ENCODE peak calls at places on chromosome 5, in six cellular contexts. V is NCI-H82; J is NCI-H345; G is activated CD4-positive, CD25-positive, alpha-beta regulatory T cell treated with anti-CD3 and anti-CD28 coated beads, Interleukin-2, amount 50 U/mL, for 72 hours; K is activated T-helper 1 cell treated with Interleukin-2 at 50 U/mL for 16 hours; H is activated CD4-positive, alpha-beta memory T cell treated with anti-CD3 and anti-CD28 coated beads, Interleukin-2, amount 10 ng/mL, durations not matched to agents 7 days and 5 days. X is an unnamed sample.

GRCh38 chr5:142466195-142466951 is 141.6 kb upstream of the SPRY4 start:
- DNase-seq in V (peak), J (no peak), G (no peak), K (no peak), H (no peak), X (no peak)

GRCh38 chr5:79236364-79236969 is 536 bp downstream of the JMY start:
- DNase-seq in V (peak), J (peak), G (peak), K (peak), H (peak), X (no peak)

GRCh38 chr5:150299571-150300327 is 3.0 kb downstream of the ARSI start:
- DNase-seq in V (peak), J (no peak), G (no peak), K (no peak), H (no peak), X (no peak)

GRCh38 chr5:172380992-172381643 is 73.2 kb downstream of the SH3PXD2B start:
- DNase-seq in V (no peak), J (peak), G (no peak), K (no peak), H (no peak), X (no peak)

GRCh38 chr5:67900515-67900914 is 315.0 kb upstream of the PIK3R1 start:
- DNase-seq in V (no peak), J (no peak), G (no peak), K (no peak), H (no peak), X (no peak)

GRCh38 chr5:179475211-179475840 is 75.0 kb upstream of the RUFY1 start:
- DNase-seq in V (no peak), J (peak), G (no peak), K (no peak), H (no peak), X (no peak)

GRCh38 chr5:29796018-29796417 is 1397.5 kb upstream of the CDH6 start:
- DNase-seq in V (peak), J (peak), G (no peak), K (no peak), H (no peak), X (no peak)

GRCh38 chr5:53319306-53319705 is 161.1 kb upstream of the FST start:
- DNase-seq in V (no peak), J (no peak), G (no peak), K (no peak), H (no peak), X (no peak)

GRCh38 chr5:39624268-39624886 is 199.6 kb upstream of the DAB2 start:
- DNase-seq in V (no peak), J (no peak), G (no peak), K (no peak), H (no peak), X (no peak)

GRCh38 chr5:79107020-79107796 is 4.4 kb upstream of the BHMT start:
- DNase-seq in V (peak), J (no peak), G (no peak), K (no peak), H (no peak), X (no peak)

GRCh38 chr5:95403996-95404395 is 12.8 kb downstream of the FAM81B start:
- DNase-seq in V (no peak), J (no peak), G (no peak), K (no peak), H (no peak), X (no peak)

GRCh38 chr5:9557696-9558095 is 11.8 kb upstream of the SEMA5A start:
- DNase-seq in V (no peak), J (no peak), G (no peak), K (no peak), H (no peak), X (no peak)

GRCh38 chr5:16550316-16550952 is 66.4 kb downstream of the RETREG1 start:
- DNase-seq in V (peak), J (peak), G (no peak), K (no peak), H (peak), X (no peak)

GRCh38 chr5:58318468-58318867 is 141.4 kb downstream of the PLK2 start:
- DNase-seq in V (no peak), J (no peak), G (no peak), K (no peak), H (no peak), X (no peak)

GRCh38 chr5:149860801-149861322 is 83.7 kb downstream of the PDE6A start:
- DNase-seq in V (no peak), J (no peak), G (no peak), K (no peak), H (peak), X (no peak)

GRCh38 chr5:99005506-99005905 is 76.7 kb upstream of the CHD1 start:
- DNase-seq in V (peak), J (no peak), G (no peak), K (no peak), H (no peak), X (no peak)

GRCh38 chr5:82745016-82745415 is 332.2 kb downstream of the TMEM167A start:
- DNase-seq in V (no peak), J (no peak), G (no peak), K (no peak), H (no peak), X (no peak)

GRCh38 chr5:154608531-154609011 is 130.5 kb upstream of the HAND1 start:
- DNase-seq in V (peak), J (no peak), G (no peak), K (no peak), H (no peak), X (no peak)

GRCh38 chr5:136089804-136090203 is 42.8 kb upstream of the SMAD5 start:
- DNase-seq in V (no peak), J (no peak), G (no peak), K (no peak), H (no peak), X (no peak)

GRCh38 chr5:36599986-36600779 is 6.2 kb upstream of the SLC1A3 start:
- DNase-seq in V (no peak), J (no peak), G (no peak), K (no peak), H (no peak), X (no peak)

GRCh38 chr5:159059722-159060121 is 40.0 kb downstream of the EBF1 start:
- DNase-seq in V (no peak), J (no peak), G (no peak), K (no peak), H (no peak), X (no peak)

GRCh38 chr5:37668524-37669047 is 171.3 kb downstream of the GDNF start:
- DNase-seq in V (no peak), J (peak), G (no peak), K (no peak), H (no peak), X (no peak)

X was measured in T-helper 17 cell.